ENCODE peak calls at places on chromosomes 6 and 20, in five cellular contexts. One of them, this sample, is unnamed.

GRCh38 chr6:69820438-69820837 is 23.6 kb upstream of the LMBRD1 start:
- DNase-seq in HepG2: no peak
- DNase-seq in K562: no peak
- DNase-seq in H1: no peak
- DNase-seq in GM12878: no peak
- DNase-seq in this sample: no peak

GRCh38 chr6:162056745-162057144 is 670.8 kb downstream of the PRKN start:
- DNase-seq in GM12878: no peak
- DNase-seq in K562: no peak
- DNase-seq in HepG2: peak
- DNase-seq in H1: peak
- DNase-seq in this sample: no peak

GRCh38 chr20:63232235-63233060 is 3.3 kb upstream of the BIRC7 start:
- DNase-seq in K562: no peak
- DNase-seq in H1: no peak
- DNase-seq in GM12878: no peak
- DNase-seq in HepG2: no peak
- DNase-seq in this sample: peak

GRCh38 chr6:43861212-43861918 is 91.4 kb downstream of the VEGFA start:
- DNase-seq in H1: no peak
- DNase-seq in K562: no peak
- DNase-seq in HepG2: no peak
- DNase-seq in GM12878: no peak
- DNase-seq in this sample: no peak

GRCh38 chr6:29834564-29835436 is 7.2 kb downstream of the HLA-G start:
- DNase-seq in HepG2: no peak
- DNase-seq in H1: no peak
- DNase-seq in GM12878: no peak
- DNase-seq in K562: peak
- DNase-seq in this sample: no peak

GRCh38 chr6:72769459-72770125 is 147.7 kb downstream of the KCNQ5 start:
- DNase-seq in GM12878: no peak
- DNase-seq in K562: no peak
- DNase-seq in H1: no peak
- DNase-seq in HepG2: no peak
- DNase-seq in this sample: no peak

GRCh38 chr6:6368040-6368683 is 47.7 kb upstream of the F13A1 start:
- DNase-seq in HepG2: no peak
- DNase-seq in H1: no peak
- DNase-seq in K562: no peak
- DNase-seq in GM12878: no peak
- DNase-seq in this sample: no peak

GRCh38 chr6:5466459-5466858 is 205.1 kb downstream of the FARS2 start:
- DNase-seq in GM12878: no peak
- DNase-seq in HepG2: no peak
- DNase-seq in K562: no peak
- DNase-seq in H1: no peak
- DNase-seq in this sample: no peak

GRCh38 chr6:28747631-28748157 is 176.1 kb downstream of the TRIM27 start:
- DNase-seq in HepG2: peak
- DNase-seq in K562: peak
- DNase-seq in H1: peak
- DNase-seq in GM12878: no peak
- DNase-seq in this sample: peak

GRCh38 chr20:922781-923180 is 6.6 kb upstream of the ANGPT4 start:
- DNase-seq in H1: no peak
- DNase-seq in HepG2: no peak
- DNase-seq in K562: no peak
- DNase-seq in GM12878: no peak
- DNase-seq in this sample: no peak

GRCh38 chr20:46631212-46631869 is 19.9 kb downstream of the SLC13A3 start:
- DNase-seq in H1: no peak
- DNase-seq in K562: no peak
- DNase-seq in HepG2: peak
- DNase-seq in GM12878: no peak
- DNase-seq in this sample: no peak

GRCh38 chr6:170344631-170345576 is 38.3 kb downstream of the FAM120B start:
- DNase-seq in HepG2: peak
- DNase-seq in H1: peak
- DNase-seq in K562: no peak
- DNase-seq in GM12878: peak
- DNase-seq in this sample: peak

GRCh38 chr20:62043131-62043914 is 22.4 kb downstream of the TAF4 start:
- DNase-seq in HepG2: peak
- DNase-seq in GM12878: no peak
- DNase-seq in H1: no peak
- DNase-seq in K562: no peak
- DNase-seq in this sample: no peak

GRCh38 chr6:159788757-159789376 is 535 bp downstream of the TCP1 start:
- DNase-seq in HepG2: peak
- DNase-seq in K562: peak
- DNase-seq in H1: no peak
- DNase-seq in GM12878: no peak
- DNase-seq in this sample: no peak

GRCh38 chr20:51542033-51542893 is at the start of gene NFATC2:
- DNase-seq in K562: peak
- DNase-seq in H1: peak
- DNase-seq in HepG2: peak
- DNase-seq in GM12878: no peak
- DNase-seq in this sample: no peak

GRCh38 chr6:29999426-29999825 is 57.1 kb downstream of the HLA-A start:
- DNase-seq in H1: no peak
- DNase-seq in HepG2: no peak
- DNase-seq in K562: no peak
- DNase-seq in GM12878: no peak
- DNase-seq in this sample: no peak

GRCh38 chr6:154868143-154868594 is 126.9 kb upstream of the TIAM2 start:
- DNase-seq in K562: peak
- DNase-seq in H1: no peak
- DNase-seq in GM12878: no peak
- DNase-seq in HepG2: peak
- DNase-seq in this sample: peak

GRCh38 chr20:24668384-24668702 is 198.9 kb downstream of the SYNDIG1 start:
- DNase-seq in K562: no peak
- DNase-seq in HepG2: no peak
- DNase-seq in H1: no peak
- DNase-seq in GM12878: no peak
- DNase-seq in this sample: no peak

GRCh38 chr6:56862415-56863175 is 92.3 kb upstream of the BEND6 start:
- DNase-seq in GM12878: no peak
- DNase-seq in K562: no peak
- DNase-seq in HepG2: no peak
- DNase-seq in H1: no peak
- DNase-seq in this sample: no peak

GRCh38 chr6:15351631-15352030 is 105.8 kb downstream of the JARID2 start:
- DNase-seq in GM12878: no peak
- DNase-seq in HepG2: no peak
- DNase-seq in H1: no peak
- DNase-seq in K562: no peak
- DNase-seq in this sample: no peak

GRCh38 chr6:47111685-47112084 is 69.6 kb upstream of the ADGRF1 start:
- DNase-seq in H1: no peak
- DNase-seq in HepG2: peak
- DNase-seq in K562: no peak
- DNase-seq in GM12878: no peak
- DNase-seq in this sample: no peak

GRCh38 chr20:12464036-12464435 is 544.7 kb upstream of the SPTLC3 start:
- DNase-seq in K562: no peak
- DNase-seq in H1: no peak
- DNase-seq in HepG2: no peak
- DNase-seq in GM12878: no peak
- DNase-seq in this sample: no peak

GRCh38 chr6:134447423-134447822 is 129.5 kb upstream of the SGK1 start:
- DNase-seq in H1: no peak
- DNase-seq in K562: no peak
- DNase-seq in HepG2: no peak
- DNase-seq in GM12878: no peak
- DNase-seq in this sample: no peak

GRCh38 chr6:134447883-134448387 is 130.0 kb upstream of the SGK1 start:
- DNase-seq in HepG2: no peak
- DNase-seq in H1: no peak
- DNase-seq in GM12878: no peak
- DNase-seq in K562: no peak
- DNase-seq in this sample: no peak

GRCh38 chr6:134449004-134449403 is 131.1 kb upstream of the SGK1 start:
- DNase-seq in H1: no peak
- DNase-seq in HepG2: no peak
- DNase-seq in K562: no peak
- DNase-seq in GM12878: no peak
- DNase-seq in this sample: no peak

GRCh38 chr6:134446901-134447300 is 129.0 kb upstream of the SGK1 start:
- DNase-seq in K562: no peak
- DNase-seq in HepG2: no peak
- DNase-seq in GM12878: no peak
- DNase-seq in H1: no peak
- DNase-seq in this sample: no peak

DNA sequence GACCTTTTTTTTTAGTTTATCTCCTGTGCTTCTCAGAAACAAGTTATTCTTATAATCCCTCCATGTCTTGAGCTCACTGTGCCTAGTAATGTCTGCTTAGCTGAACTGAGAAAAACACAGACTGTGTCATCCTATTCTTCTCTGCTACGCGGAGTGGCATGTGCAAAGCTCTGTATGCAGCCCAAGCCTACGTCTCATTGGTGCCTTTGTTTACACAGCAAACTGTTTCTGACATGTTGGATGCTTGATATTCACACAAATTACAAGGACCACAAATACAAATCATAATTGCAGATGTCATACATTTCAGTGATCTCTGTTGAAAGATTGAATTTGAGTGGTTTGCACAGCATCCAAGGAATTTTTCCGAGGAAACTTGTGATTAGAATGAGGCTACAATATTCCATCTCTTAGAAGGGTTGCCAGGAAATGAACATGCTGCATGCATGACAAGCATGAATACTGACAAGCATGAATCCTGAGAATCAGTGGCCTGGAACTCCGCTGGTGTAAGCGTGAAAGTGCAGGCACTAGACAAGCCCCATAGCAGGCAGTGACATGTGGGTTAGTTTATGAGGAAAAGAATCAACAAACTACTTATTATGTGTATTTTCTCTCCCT is 128.4 kb upstream of the SGK1 start:
- DNase-seq in H1: no peak
- DNase-seq in K562: no peak
- DNase-seq in HepG2: no peak
- DNase-seq in GM12878: no peak
- DNase-seq in this sample: no peak
- H3K4me3 ChIP-seq in H1: no peak
- H3K4me3 ChIP-seq in K562: no peak
- H3K4me3 ChIP-seq in HepG2: no peak
- H3K4me3 ChIP-seq in GM12878: no peak
- H3K4me3 ChIP-seq in this sample: no peak

GRCh38 chr6:165630544-165630953 is 32.5 kb downstream of the PDE10A start:
- DNase-seq in H1: no peak
- DNase-seq in GM12878: no peak
- DNase-seq in HepG2: no peak
- DNase-seq in K562: no peak
- DNase-seq in this sample: no peak

GRCh38 chr6:165634076-165634475 is 29.0 kb downstream of the PDE10A start:
- DNase-seq in HepG2: no peak
- DNase-seq in K562: no peak
- DNase-seq in GM12878: no peak
- DNase-seq in H1: no peak
- DNase-seq in this sample: no peak

GRCh38 chr6:165634486-165634885 is 28.6 kb downstream of the PDE10A start:
- DNase-seq in HepG2: no peak
- DNase-seq in GM12878: no peak
- DNase-seq in K562: no peak
- DNase-seq in H1: no peak
- DNase-seq in this sample: no peak

GRCh38 chr6:165628955-165629354 is 34.1 kb downstream of the PDE10A start:
- DNase-seq in GM12878: no peak
- DNase-seq in H1: no peak
- DNase-seq in K562: no peak
- DNase-seq in HepG2: no peak
- DNase-seq in this sample: no peak

DNA sequence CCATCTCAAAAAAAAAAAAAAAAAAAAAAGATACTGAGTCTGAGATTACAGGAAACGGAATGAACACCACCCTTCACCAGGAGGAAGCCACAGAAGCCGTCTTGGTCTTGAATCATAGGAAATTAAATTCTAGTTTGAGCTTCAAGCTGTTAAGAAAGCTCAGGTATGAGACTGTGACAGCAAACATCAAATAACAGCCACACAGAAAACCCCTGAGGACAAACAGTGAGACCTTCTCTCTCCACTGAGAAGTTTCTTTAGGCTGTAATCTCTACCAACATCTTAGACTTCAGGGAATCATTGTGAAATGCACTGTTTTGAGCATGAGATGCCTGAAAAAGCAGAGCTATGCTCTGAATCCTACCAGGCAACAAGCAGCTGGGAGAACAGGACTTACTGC is 30.8 kb downstream of the PDE10A start:
- DNase-seq in HepG2: no peak
- DNase-seq in GM12878: no peak
- DNase-seq in K562: no peak
- DNase-seq in H1: no peak
- DNase-seq in this sample: no peak
- TF ChIP-seq SP1 in HepG2: no peak
- TF ChIP-seq SP1 in GM12878: no peak
- TF ChIP-seq SP1 in K562: no peak
- TF ChIP-seq SP1 in H1: no peak
- TF ChIP-seq SP1 in this sample: no peak

GRCh38 chr20:49482621-49483017 is at the start of gene KCNB1:
- DNase-seq in K562: peak
- DNase-seq in H1: peak
- DNase-seq in HepG2: peak
- DNase-seq in GM12878: no peak
- DNase-seq in this sample: no peak
- TF ChIP-seq SRF in K562: no peak
- TF ChIP-seq SRF in H1: no peak
- TF ChIP-seq SRF in HepG2: peak
- TF ChIP-seq SRF in GM12878: no peak
- TF ChIP-seq SRF in this sample: no peak

DNA sequence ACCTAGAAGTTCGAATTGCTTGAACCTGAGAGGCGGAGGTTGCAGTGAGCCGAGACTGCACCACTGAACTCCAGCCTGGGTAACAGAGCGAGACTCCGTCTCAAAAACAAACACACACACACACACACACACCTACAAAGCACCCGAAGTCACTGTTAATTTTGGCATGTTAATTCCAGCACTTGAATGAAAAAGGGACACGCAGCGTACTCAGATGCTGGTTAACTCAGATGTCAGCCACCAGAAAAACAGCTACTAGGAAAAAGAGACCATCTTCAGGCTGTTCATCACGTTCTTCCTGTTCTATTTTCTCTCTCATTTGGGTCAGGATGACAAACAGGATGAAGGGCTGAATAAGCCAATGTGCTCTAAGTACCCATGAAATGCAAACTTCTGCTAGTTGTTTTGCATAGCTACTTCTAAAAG is 46.9 kb downstream of the BLOC1S5 start:
- DNase-seq in GM12878: no peak
- DNase-seq in K562: no peak
- DNase-seq in HepG2: no peak
- DNase-seq in H1: no peak
- DNase-seq in this sample: no peak
- H3K4me3 ChIP-seq in GM12878: no peak
- H3K4me3 ChIP-seq in K562: no peak
- H3K4me3 ChIP-seq in HepG2: no peak
- H3K4me3 ChIP-seq in H1: no peak
- H3K4me3 ChIP-seq in this sample: no peak